ENCODE peak calls at places on chromosomes 12 and 14, in seven cellular contexts. One of them, this sample, is unnamed.

GRCh38 chr12:42936991-42937390 is 347.4 kb upstream of the PRICKLE1 start:
- DNase-seq in mesenchymal stem cell: no peak
- DNase-seq in IMR-90: no peak
- DNase-seq in mesendoderm: no peak
- DNase-seq in H9: no peak
- DNase-seq in H1: no peak
- DNase-seq in neuronal stem cell: no peak
- DNase-seq in this sample: no peak

GRCh38 chr14:52020866-52021717 is 31.7 kb downstream of the RTRAF start:
- DNase-seq in mesenchymal stem cell: no peak
- DNase-seq in IMR-90: no peak
- DNase-seq in mesendoderm: peak
- DNase-seq in H9: no peak
- DNase-seq in H1: no peak
- DNase-seq in neuronal stem cell: no peak
- DNase-seq in this sample: no peak

GRCh38 chr12:121465921-121466799 is 66.2 kb downstream of the RNF34 start:
- DNase-seq in mesenchymal stem cell: peak
- DNase-seq in IMR-90: no peak
- DNase-seq in mesendoderm: no peak
- DNase-seq in H9: no peak
- DNase-seq in H1: no peak
- DNase-seq in neuronal stem cell: no peak
- DNase-seq in this sample: peak

GRCh38 chr12:69066420-69067373 is 133.7 kb upstream of the CPM start:
- DNase-seq in mesenchymal stem cell: no peak
- DNase-seq in IMR-90: no peak
- DNase-seq in mesendoderm: no peak
- DNase-seq in H9: peak
- DNase-seq in H1: no peak
- DNase-seq in neuronal stem cell: no peak
- DNase-seq in this sample: no peak

GRCh38 chr12:104549820-104550480 is 93.2 kb downstream of the CHST11 start:
- DNase-seq in mesenchymal stem cell: no peak
- DNase-seq in IMR-90: peak
- DNase-seq in mesendoderm: peak
- DNase-seq in H9: no peak
- DNase-seq in H1: no peak
- DNase-seq in neuronal stem cell: no peak
- DNase-seq in this sample: peak

GRCh38 chr12:12877789-12878455 is 13.4 kb upstream of the GPRC5A start:
- DNase-seq in mesenchymal stem cell: no peak
- DNase-seq in IMR-90: no peak
- DNase-seq in mesendoderm: no peak
- DNase-seq in H9: no peak
- DNase-seq in H1: no peak
- DNase-seq in neuronal stem cell: no peak
- DNase-seq in this sample: no peak

GRCh38 chr12:76375470-76375869 is 27.3 kb upstream of the BBS10 start:
- DNase-seq in mesenchymal stem cell: no peak
- DNase-seq in IMR-90: peak
- DNase-seq in mesendoderm: no peak
- DNase-seq in H9: no peak
- DNase-seq in H1: no peak
- DNase-seq in neuronal stem cell: no peak
- DNase-seq in this sample: no peak

GRCh38 chr14:54837508-54838149 is 65.0 kb downstream of the GCH1 start:
- DNase-seq in mesenchymal stem cell: no peak
- DNase-seq in IMR-90: no peak
- DNase-seq in mesendoderm: no peak
- DNase-seq in H9: no peak
- DNase-seq in H1: no peak
- DNase-seq in neuronal stem cell: no peak
- DNase-seq in this sample: no peak

GRCh38 chr14:52013984-52014600 is 24.7 kb downstream of the RTRAF start:
- DNase-seq in mesenchymal stem cell: no peak
- DNase-seq in IMR-90: no peak
- DNase-seq in mesendoderm: peak
- DNase-seq in H9: peak
- DNase-seq in H1: no peak
- DNase-seq in neuronal stem cell: no peak
- DNase-seq in this sample: peak

GRCh38 chr12:121113057-121113456 is 19.6 kb upstream of the P2RX7 start:
- DNase-seq in mesenchymal stem cell: no peak
- DNase-seq in IMR-90: no peak
- DNase-seq in mesendoderm: no peak
- DNase-seq in H9: no peak
- DNase-seq in H1: no peak
- DNase-seq in neuronal stem cell: no peak
- DNase-seq in this sample: no peak

GRCh38 chr14:74613211-74613914 is 1.3 kb upstream of the LTBP2 start:
- DNase-seq in mesenchymal stem cell: no peak
- DNase-seq in IMR-90: no peak
- DNase-seq in mesendoderm: no peak
- DNase-seq in H9: no peak
- DNase-seq in H1: no peak
- DNase-seq in neuronal stem cell: no peak
- DNase-seq in this sample: no peak

GRCh38 chr12:52631676-52632459 is 13.5 kb upstream of the KRT73 start:
- DNase-seq in mesenchymal stem cell: no peak
- DNase-seq in IMR-90: no peak
- DNase-seq in mesendoderm: no peak
- DNase-seq in H9: peak
- DNase-seq in H1: no peak
- DNase-seq in neuronal stem cell: no peak
- DNase-seq in this sample: no peak

GRCh38 chr14:83041224-83041623 is 1507.6 kb upstream of the SEL1L start:
- DNase-seq in mesenchymal stem cell: no peak
- DNase-seq in IMR-90: no peak
- DNase-seq in mesendoderm: no peak
- DNase-seq in H9: no peak
- DNase-seq in H1: no peak
- DNase-seq in neuronal stem cell: no peak
- DNase-seq in this sample: no peak

GRCh38 chr14:36657409-36658090 is 4.1 kb upstream of the PAX9 start:
- DNase-seq in mesenchymal stem cell: peak
- DNase-seq in IMR-90: no peak
- DNase-seq in mesendoderm: peak
- DNase-seq in H9: peak
- DNase-seq in H1: no peak
- DNase-seq in neuronal stem cell: no peak
- DNase-seq in this sample: no peak

GRCh38 chr12:113322353-113322752 is 12.6 kb downstream of the SLC8B1 start:
- DNase-seq in mesenchymal stem cell: peak
- DNase-seq in IMR-90: peak
- DNase-seq in mesendoderm: no peak
- DNase-seq in H9: no peak
- DNase-seq in H1: no peak
- DNase-seq in neuronal stem cell: no peak
- DNase-seq in this sample: peak

GRCh38 chr12:109719123-109720022 is 5.7 kb downstream of the FAM222A start:
- DNase-seq in mesenchymal stem cell: peak
- DNase-seq in IMR-90: peak
- DNase-seq in mesendoderm: peak
- DNase-seq in H9: peak
- DNase-seq in H1: no peak
- DNase-seq in neuronal stem cell: no peak
- DNase-seq in this sample: peak

GRCh38 chr12:45852508-45852907 is 123.0 kb downstream of the ARID2 start:
- DNase-seq in mesenchymal stem cell: no peak
- DNase-seq in IMR-90: no peak
- DNase-seq in mesendoderm: no peak
- DNase-seq in H9: no peak
- DNase-seq in H1: no peak
- DNase-seq in neuronal stem cell: no peak
- DNase-seq in this sample: no peak
- H2BK5ac ChIP-seq in mesenchymal stem cell: no peak
- H2BK5ac ChIP-seq in IMR-90: no peak
- H2BK5ac ChIP-seq in mesendoderm: no peak
- H2BK5ac ChIP-seq in H9: no peak
- H2BK5ac ChIP-seq in H1: no peak
- H2BK5ac ChIP-seq in neuronal stem cell: no peak
- H2BK5ac ChIP-seq in this sample: no peak

DNA sequence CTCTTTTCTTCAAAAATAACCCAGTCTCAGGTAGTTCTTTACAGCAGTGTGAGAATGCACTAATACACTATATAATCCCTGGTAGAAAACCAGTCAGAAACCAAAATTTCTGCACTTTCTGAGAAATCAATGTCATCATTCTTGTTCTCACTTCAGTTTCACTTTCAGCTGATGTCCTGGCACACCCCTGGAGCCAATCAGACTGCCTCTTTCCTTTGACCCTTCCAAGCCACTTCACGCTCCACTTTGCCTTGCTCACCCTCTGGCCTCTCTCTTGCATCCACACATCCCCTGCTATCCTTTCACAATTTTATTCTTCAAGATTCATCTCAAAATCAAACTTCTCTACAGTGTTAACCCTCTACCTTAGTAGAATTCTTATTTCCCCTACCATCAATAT is 181.1 kb downstream of the ASCL1 start:
- DNase-seq in mesenchymal stem cell: no peak
- DNase-seq in IMR-90: no peak
- DNase-seq in mesendoderm: no peak
- DNase-seq in H9: no peak
- DNase-seq in H1: no peak
- DNase-seq in neuronal stem cell: no peak
- DNase-seq in this sample: no peak
- H4K8ac ChIP-seq in mesenchymal stem cell: no peak
- H4K8ac ChIP-seq in IMR-90: no peak
- H4K8ac ChIP-seq in mesendoderm: no peak
- H4K8ac ChIP-seq in H9: no peak
- H4K8ac ChIP-seq in H1: no peak
- H4K8ac ChIP-seq in neuronal stem cell: no peak
- H4K8ac ChIP-seq in this sample: no peak

DNA sequence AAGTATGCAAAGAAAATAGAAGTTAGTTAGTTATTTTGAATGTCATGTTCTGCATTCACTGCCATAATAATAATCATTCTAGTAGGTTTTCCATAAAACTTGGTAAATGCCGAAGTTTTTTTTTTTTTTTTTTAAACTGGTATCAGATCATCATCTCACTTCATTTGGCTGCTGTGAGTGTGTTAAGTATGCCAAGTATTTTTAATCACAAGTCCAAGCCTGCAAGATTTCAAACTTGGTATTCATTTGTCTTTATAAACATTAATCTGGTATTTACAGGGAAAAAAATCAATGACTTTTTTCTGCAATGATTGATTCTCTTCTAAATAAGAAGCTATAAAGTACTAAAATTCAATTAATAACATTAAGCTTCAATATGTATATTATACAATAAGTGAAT is 248.9 kb downstream of the CCDC59 start:
- DNase-seq in mesenchymal stem cell: no peak
- DNase-seq in IMR-90: no peak
- DNase-seq in mesendoderm: no peak
- DNase-seq in H9: no peak
- DNase-seq in H1: no peak
- DNase-seq in neuronal stem cell: no peak
- DNase-seq in this sample: no peak
- H2BK5ac ChIP-seq in mesenchymal stem cell: no peak
- H2BK5ac ChIP-seq in IMR-90: no peak
- H2BK5ac ChIP-seq in mesendoderm: no peak
- H2BK5ac ChIP-seq in H9: no peak
- H2BK5ac ChIP-seq in H1: no peak
- H2BK5ac ChIP-seq in neuronal stem cell: no peak
- H2BK5ac ChIP-seq in this sample: no peak

GRCh38 chr14:65469903-65470302 is 57.4 kb downstream of the FUT8 start:
- DNase-seq in mesenchymal stem cell: no peak
- DNase-seq in IMR-90: no peak
- DNase-seq in mesendoderm: peak
- DNase-seq in H9: peak
- DNase-seq in H1: no peak
- DNase-seq in neuronal stem cell: no peak
- DNase-seq in this sample: no peak
- H4K8ac ChIP-seq in mesenchymal stem cell: peak
- H4K8ac ChIP-seq in IMR-90: no peak
- H4K8ac ChIP-seq in mesendoderm: no peak
- H4K8ac ChIP-seq in H9: no peak
- H4K8ac ChIP-seq in H1: peak
- H4K8ac ChIP-seq in neuronal stem cell: no peak
- H4K8ac ChIP-seq in this sample: no peak

DNA sequence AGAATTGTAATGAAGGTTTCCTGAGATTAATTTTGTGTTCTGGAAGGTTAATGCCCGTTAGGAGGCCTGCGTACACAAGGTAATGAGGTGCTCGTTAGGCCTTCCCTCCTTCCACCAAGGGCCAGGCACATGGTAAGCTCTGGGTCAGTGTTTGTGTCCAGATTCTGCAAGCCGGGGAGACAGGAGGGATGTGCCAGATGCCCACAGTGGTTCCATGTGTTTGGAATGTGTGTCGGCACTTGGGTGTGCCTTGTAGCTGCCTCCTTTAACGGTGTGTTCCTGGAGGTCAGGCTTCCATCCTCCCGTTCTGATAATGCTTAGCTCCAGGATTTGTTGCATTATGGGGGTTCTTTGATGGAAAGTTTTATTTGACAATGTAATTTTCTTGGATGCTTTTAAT is 5.7 kb downstream of the TRAF3 start:
- DNase-seq in mesenchymal stem cell: no peak
- DNase-seq in IMR-90: no peak
- DNase-seq in mesendoderm: no peak
- DNase-seq in H9: no peak
- DNase-seq in H1: no peak
- DNase-seq in neuronal stem cell: no peak
- DNase-seq in this sample: no peak
- H2BK5ac ChIP-seq in mesenchymal stem cell: no peak
- H2BK5ac ChIP-seq in IMR-90: no peak
- H2BK5ac ChIP-seq in mesendoderm: no peak
- H2BK5ac ChIP-seq in H9: no peak
- H2BK5ac ChIP-seq in H1: no peak
- H2BK5ac ChIP-seq in neuronal stem cell: no peak
- H2BK5ac ChIP-seq in this sample: no peak

GRCh38 chr12:26134540-26134939 is 9.7 kb upstream of the BHLHE41 start:
- DNase-seq in mesenchymal stem cell: no peak
- DNase-seq in IMR-90: no peak
- DNase-seq in mesendoderm: no peak
- DNase-seq in H9: no peak
- DNase-seq in H1: no peak
- DNase-seq in neuronal stem cell: no peak
- DNase-seq in this sample: no peak
- H4K8ac ChIP-seq in mesenchymal stem cell: no peak
- H4K8ac ChIP-seq in IMR-90: no peak
- H4K8ac ChIP-seq in mesendoderm: no peak
- H4K8ac ChIP-seq in H9: no peak
- H4K8ac ChIP-seq in H1: no peak
- H4K8ac ChIP-seq in neuronal stem cell: no peak
- H4K8ac ChIP-seq in this sample: no peak

DNA sequence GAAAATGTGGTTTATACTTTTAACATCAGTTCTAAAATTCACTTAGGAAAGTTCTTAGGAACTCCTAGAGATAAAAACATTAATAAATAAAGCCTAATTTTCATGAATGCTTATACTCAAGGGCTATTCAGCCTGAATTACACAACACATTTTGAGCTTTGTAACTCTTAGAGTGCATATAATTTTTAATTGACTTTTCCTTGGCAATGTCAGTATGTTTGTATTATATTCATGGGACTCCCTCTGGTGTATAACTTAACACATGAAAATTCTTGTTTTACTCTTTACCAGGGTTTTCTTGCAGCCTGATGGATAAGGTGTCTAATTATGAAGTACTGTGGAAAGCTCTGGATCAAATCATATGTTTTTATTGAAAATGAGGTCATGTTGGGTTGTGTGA is 150.6 kb upstream of the HMGA2 start:
- DNase-seq in mesenchymal stem cell: peak
- DNase-seq in IMR-90: peak
- DNase-seq in mesendoderm: no peak
- DNase-seq in H9: no peak
- DNase-seq in H1: no peak
- DNase-seq in neuronal stem cell: no peak
- DNase-seq in this sample: no peak
- H2BK5ac ChIP-seq in mesenchymal stem cell: no peak
- H2BK5ac ChIP-seq in IMR-90: peak
- H2BK5ac ChIP-seq in mesendoderm: no peak
- H2BK5ac ChIP-seq in H9: no peak
- H2BK5ac ChIP-seq in H1: no peak
- H2BK5ac ChIP-seq in neuronal stem cell: no peak
- H2BK5ac ChIP-seq in this sample: no peak